ENCODE peak calls at places on chromosomes 4 and X, in eight cellular contexts. S, B, M, Z, V, U, F and L are unnamed samples.

GRCh38 chr4:122712782-122713181 is 19.7 kb upstream of the BBS12 start:
- DNase-seq in S (no peak), B (no peak), M (no peak), Z (no peak), V (no peak), U (no peak), F (no peak), L (no peak)

GRCh38 chr4:76733380-76733779 is 164.6 kb downstream of the SOWAHB start:
- DNase-seq in S (peak), B (no peak), M (no peak), Z (no peak), V (peak), U (peak), F (no peak), L (no peak)

GRCh38 chr4:112519689-112520597 is 4.0 kb upstream of the NEUROG2 start:
- DNase-seq in S (peak), B (no peak), M (no peak), Z (no peak), V (peak), U (no peak), F (no peak), L (no peak)

GRCh38 chrX:39324233-39324632 is 523.0 kb downstream of the MID1IP1 start:
- DNase-seq in S (no peak), B (no peak), M (no peak), Z (no peak), V (no peak), U (no peak), F (no peak), L (no peak)

GRCh38 chr4:35982318-35982717 is 262.0 kb downstream of the ARAP2 start:
- DNase-seq in S (no peak), B (no peak), M (no peak), Z (no peak), V (no peak), U (no peak), F (no peak), L (no peak)

GRCh38 chrX:17860811-17861495 is at the start of gene RAI2:
- DNase-seq in S (no peak), B (peak), M (no peak), Z (no peak), V (peak), U (peak), F (peak), L (no peak)

GRCh38 chrX:137747231-137747630 is 181.3 kb downstream of the ZIC3 start:
- DNase-seq in S (no peak), B (no peak), M (no peak), Z (no peak), V (peak), U (no peak), F (no peak), L (no peak)

GRCh38 chr4:173752610-173753009 is 222.6 kb upstream of the HAND2 start:
- DNase-seq in S (peak), B (no peak), M (peak), Z (no peak), V (peak), U (peak), F (no peak), L (no peak)

GRCh38 chr4:7564242-7564641 is 129.5 kb upstream of the PSAPL1 start:
- DNase-seq in S (no peak), B (no peak), M (no peak), Z (peak), V (no peak), U (no peak), F (no peak), L (no peak)

GRCh38 chr4:73257995-73258667 is 467 bp downstream of the ANKRD17 start:
- DNase-seq in S (peak), B (no peak), M (peak), Z (no peak), V (no peak), U (peak), F (peak), L (no peak)

GRCh38 chr4:6123116-6123515 is 77.2 kb downstream of the JAKMIP1 start:
- DNase-seq in S (no peak), B (no peak), M (no peak), Z (no peak), V (no peak), U (no peak), F (no peak), L (no peak)

GRCh38 chrX:134935286-134935685 is 55.5 kb upstream of the SMIM10 start:
- DNase-seq in S (no peak), B (no peak), M (peak), Z (no peak), V (no peak), U (no peak), F (no peak), L (no peak)

GRCh38 chr4:1718095-1718850 is 2.9 kb downstream of the TMEM129 start:
- DNase-seq in S (no peak), B (no peak), M (no peak), Z (peak), V (no peak), U (peak), F (no peak), L (no peak)

GRCh38 chrX:154373340-154374306 is 811 bp downstream of the FLNA start:
- DNase-seq in S (peak), B (peak), M (peak), Z (peak), V (peak), U (peak), F (peak), L (no peak)

GRCh38 chr4:84622959-84623358 is 40.0 kb downstream of the CDS1 start:
- DNase-seq in S (no peak), B (no peak), M (no peak), Z (no peak), V (no peak), U (no peak), F (no peak), L (no peak)

GRCh38 chrX:20530319-20530979 is 263.7 kb upstream of the RPS6KA3 start:
- DNase-seq in S (peak), B (no peak), M (peak), Z (peak), V (peak), U (peak), F (peak), L (no peak)
- H3K4me3 ChIP-seq in S (no peak), B (peak), M (no peak), Z (no peak), V (no peak), U (no peak), F (no peak), L (peak)

GRCh38 chr4:63296773-63297172 is 1112.5 kb downstream of the TECRL start:
- DNase-seq in S (no peak), B (no peak), M (no peak), Z (no peak), V (peak), U (no peak), F (no peak), L (no peak)
- TF ChIP-seq CTCF in S (no peak), B (no peak), M (no peak), Z (peak), V (peak), U (no peak), F (no peak), L (peak)

GRCh38 chrX:10983526-10983925 is 127.6 kb upstream of the HCCS start:
- DNase-seq in S (no peak), B (no peak), M (no peak), Z (no peak), V (no peak), U (no peak), F (no peak), L (no peak)
- H3K4me3 ChIP-seq in S (no peak), B (no peak), M (no peak), Z (no peak), V (no peak), U (no peak), F (no peak), L (no peak)

DNA sequence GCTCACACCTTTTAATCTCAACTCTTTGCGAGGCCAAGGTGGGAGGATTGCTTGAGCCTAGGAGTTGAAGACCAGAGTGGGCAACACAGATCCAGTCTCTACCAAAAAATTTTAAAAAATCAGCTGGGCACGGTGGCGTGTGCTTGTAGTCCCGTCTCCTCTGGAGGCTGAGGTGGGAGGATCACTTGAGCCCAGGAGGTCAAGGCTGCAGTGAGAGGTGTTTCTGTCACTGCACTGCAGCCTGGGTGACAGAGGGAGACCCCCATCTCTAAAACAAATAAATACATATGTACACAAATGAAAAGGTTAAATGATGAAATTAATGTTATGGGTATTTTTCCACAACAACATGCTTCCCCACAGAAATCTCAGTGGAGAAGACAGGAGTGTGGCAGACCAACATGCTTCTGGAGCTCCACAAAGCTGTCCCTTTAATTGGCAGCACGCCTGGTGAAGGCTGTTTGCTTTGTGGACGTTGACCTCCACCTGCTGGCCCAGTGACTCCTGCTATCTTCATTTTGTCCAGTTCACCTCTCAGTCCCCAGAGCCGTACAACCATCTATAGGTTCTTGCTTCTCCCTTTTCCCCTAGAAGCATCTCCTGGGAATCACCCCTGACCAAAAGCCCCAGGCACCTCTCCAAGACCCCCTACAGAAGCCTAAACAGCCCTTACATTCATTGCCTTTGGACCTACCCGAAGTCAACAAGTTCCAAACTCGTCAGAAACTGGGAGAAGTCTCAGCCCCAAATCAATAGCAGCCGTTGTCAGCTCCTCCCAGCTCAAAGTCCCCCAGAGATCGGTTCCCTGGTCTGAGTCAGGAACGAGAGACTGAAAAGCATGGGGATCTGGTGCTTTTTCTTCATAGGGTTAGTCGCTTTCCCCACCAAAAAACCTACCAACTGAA is 36.4 kb upstream of the CD99 start:
- DNase-seq in S (no peak), B (no peak), M (no peak), Z (peak), V (peak), U (peak), F (no peak), L (no peak)
- TF ChIP-seq CTCF in S (no peak), B (no peak), M (no peak), Z (peak), V (peak), U (no peak), F (no peak), L (no peak)

DNA sequence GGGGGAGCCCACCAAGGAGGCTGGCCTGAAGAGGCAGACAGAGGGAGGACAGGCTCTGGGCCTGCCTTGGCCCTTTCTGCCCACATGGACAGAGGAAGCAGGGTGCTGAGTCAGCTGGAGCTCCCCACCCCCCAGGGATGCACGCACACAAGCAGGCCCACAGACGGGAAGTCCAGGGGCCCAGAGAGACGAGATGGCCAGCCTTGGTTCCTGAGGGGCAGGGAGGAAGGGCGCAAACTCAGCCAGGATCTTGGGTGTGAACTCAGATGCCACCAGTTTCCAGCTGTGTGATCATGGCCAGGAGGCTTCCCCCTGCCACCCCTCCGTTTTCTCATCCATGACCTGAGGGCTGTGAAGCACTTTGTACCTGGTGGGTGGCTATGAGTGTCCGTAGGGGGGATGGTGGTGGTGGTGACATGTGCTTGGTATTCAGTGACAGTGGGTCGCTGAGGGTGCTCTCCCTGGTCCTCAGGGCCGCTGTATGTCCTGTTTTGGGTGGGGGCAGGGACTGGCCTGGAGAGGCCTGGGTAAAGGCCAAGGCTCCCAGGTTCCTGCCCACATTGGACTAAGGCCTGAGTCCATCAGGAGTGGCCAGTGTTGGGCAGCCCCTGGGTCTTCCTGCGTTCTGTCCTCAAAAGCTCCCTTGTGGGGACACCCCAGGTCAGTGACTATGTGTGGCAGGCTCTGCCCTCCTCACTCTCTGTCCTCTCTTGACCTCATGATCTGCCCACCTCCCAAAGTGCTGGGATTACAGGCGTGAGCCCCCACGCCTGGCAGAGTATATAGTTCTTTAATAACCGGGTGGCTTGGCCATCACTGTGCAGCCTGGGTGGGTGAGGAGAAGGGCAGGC is 2.0 kb downstream of the SH3BP2 start:
- DNase-seq in S (no peak), B (peak), M (peak), Z (peak), V (peak), U (peak), F (peak), L (no peak)
- H3K4me3 ChIP-seq in S (no peak), B (peak), M (peak), Z (peak), V (no peak), U (no peak), F (no peak), L (no peak)

DNA sequence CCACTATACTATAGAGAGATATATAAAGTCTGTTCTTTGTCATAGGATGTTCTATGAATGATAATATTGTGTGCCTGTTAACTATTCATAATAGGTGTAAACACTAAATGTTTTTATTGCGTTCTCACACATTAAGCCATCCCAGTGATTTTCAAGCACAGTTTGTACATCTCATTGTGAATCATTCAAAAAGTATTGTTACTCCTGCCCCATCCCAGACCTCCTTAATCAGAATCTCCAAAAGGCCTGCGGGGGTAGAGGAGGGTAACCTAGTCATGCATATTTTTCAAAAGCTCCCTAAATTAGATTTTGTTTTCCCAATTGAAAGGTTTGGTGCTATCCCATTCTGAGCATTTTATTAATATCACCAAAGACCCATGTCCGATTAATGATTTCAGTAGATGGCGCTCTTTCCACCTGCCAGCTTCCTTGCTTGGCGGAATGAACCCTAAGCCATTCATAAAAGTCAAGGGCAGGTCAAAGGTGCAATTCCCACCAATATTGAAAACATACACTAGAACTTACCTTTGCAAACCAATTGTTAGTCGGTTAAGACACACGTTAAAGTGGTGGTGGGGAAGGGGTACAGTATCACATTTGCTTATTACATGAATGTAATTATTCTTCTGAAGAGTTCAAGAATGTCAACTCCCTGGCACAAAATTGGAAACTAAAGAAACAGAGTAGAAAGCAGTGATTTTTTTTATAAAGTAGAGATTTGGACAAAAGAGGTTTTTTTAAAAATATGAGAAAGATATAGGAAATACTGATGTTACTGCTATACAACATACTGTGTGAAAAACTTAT is 5.8 kb upstream of the TET2 start:
- DNase-seq in S (peak), B (no peak), M (peak), Z (no peak), V (peak), U (peak), F (no peak), L (no peak)
- TF ChIP-seq CTCF in S (peak), B (peak), M (peak), Z (peak), V (peak), U (peak), F (peak), L (peak)

GRCh38 chr4:80448056-80448455 is 112.5 kb downstream of the CFAP299 start:
- DNase-seq in S (no peak), B (no peak), M (no peak), Z (no peak), V (no peak), U (no peak), F (no peak), L (no peak)
- H3K4me3 ChIP-seq in S (no peak), B (no peak), M (no peak), Z (no peak), V (no peak), U (no peak), F (no peak), L (no peak)

DNA sequence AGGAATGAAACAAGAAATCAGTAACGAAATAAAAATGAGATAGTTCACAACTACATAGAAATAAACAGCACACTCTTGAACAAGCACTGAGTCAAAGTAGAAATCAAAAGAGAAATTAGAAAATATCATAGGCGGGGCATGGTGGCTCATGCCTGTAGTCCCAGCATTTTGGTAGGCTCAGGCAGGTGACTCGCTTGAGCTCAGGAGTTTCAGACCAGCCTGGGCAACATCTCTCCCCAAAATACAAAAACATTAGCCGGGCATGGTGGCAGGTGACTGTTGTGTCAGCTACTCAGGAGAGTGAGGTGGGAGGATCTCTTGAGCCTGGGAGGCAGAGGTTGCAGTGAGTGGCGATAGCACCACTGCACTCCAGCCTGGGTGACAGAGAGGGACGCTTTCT is 714.4 kb downstream of the GLUD2 start:
- DNase-seq in S (no peak), B (no peak), M (no peak), Z (no peak), V (no peak), U (no peak), F (no peak), L (no peak)
- TF ChIP-seq CTCF in S (no peak), B (no peak), M (no peak), Z (no peak), V (no peak), U (no peak), F (no peak), L (no peak)